ENCODE peak calls at places on chromosome 7, in seven cellular contexts. One of them, this sample, is unnamed.

GRCh38 chr7:47622946-47623640 is 41.2 kb upstream of the TNS3 start:
- DNase-seq in spleen: no peak
- DNase-seq in anterior cingulate cortex: no peak
- DNase-seq in fibroblast of mammary gland: peak
- DNase-seq in upper lobe of right lung: no peak
- DNase-seq in NCI-H774: no peak
- DNase-seq in BJ: peak
- DNase-seq in this sample: no peak

GRCh38 chr7:71746004-71746403 is 614.1 kb downstream of the GALNT17 start:
- DNase-seq in spleen: no peak
- DNase-seq in anterior cingulate cortex: no peak
- DNase-seq in fibroblast of mammary gland: no peak
- DNase-seq in upper lobe of right lung: no peak
- DNase-seq in NCI-H774: no peak
- DNase-seq in BJ: no peak
- DNase-seq in this sample: no peak

GRCh38 chr7:982511-983181 is at the start of gene CYP2W1:
- DNase-seq in spleen: no peak
- DNase-seq in anterior cingulate cortex: no peak
- DNase-seq in fibroblast of mammary gland: no peak
- DNase-seq in upper lobe of right lung: no peak
- DNase-seq in NCI-H774: no peak
- DNase-seq in BJ: no peak
- DNase-seq in this sample: no peak

GRCh38 chr7:98603010-98603777 is 13.9 kb upstream of the NPTX2 start:
- DNase-seq in spleen: no peak
- DNase-seq in anterior cingulate cortex: no peak
- DNase-seq in fibroblast of mammary gland: no peak
- DNase-seq in upper lobe of right lung: no peak
- DNase-seq in NCI-H774: no peak
- DNase-seq in BJ: no peak
- DNase-seq in this sample: no peak

GRCh38 chr7:104530243-104530642 is 201.8 kb downstream of the LHFPL3 start:
- DNase-seq in spleen: no peak
- DNase-seq in anterior cingulate cortex: no peak
- DNase-seq in fibroblast of mammary gland: no peak
- DNase-seq in upper lobe of right lung: no peak
- DNase-seq in NCI-H774: no peak
- DNase-seq in BJ: no peak
- DNase-seq in this sample: no peak

GRCh38 chr7:1174881-1175596 is 15.0 kb upstream of the ZFAND2A start:
- DNase-seq in spleen: no peak
- DNase-seq in anterior cingulate cortex: no peak
- DNase-seq in fibroblast of mammary gland: no peak
- DNase-seq in upper lobe of right lung: no peak
- DNase-seq in NCI-H774: no peak
- DNase-seq in BJ: no peak
- DNase-seq in this sample: no peak

GRCh38 chr7:88243345-88243909 is 23.6 kb upstream of the SRI start:
- DNase-seq in spleen: no peak
- DNase-seq in anterior cingulate cortex: no peak
- DNase-seq in fibroblast of mammary gland: peak
- DNase-seq in upper lobe of right lung: no peak
- DNase-seq in NCI-H774: peak
- DNase-seq in BJ: no peak
- DNase-seq in this sample: peak

GRCh38 chr7:149772236-149772820 is 1.1 kb downstream of the ZNF467 start:
- DNase-seq in spleen: peak
- DNase-seq in anterior cingulate cortex: no peak
- DNase-seq in fibroblast of mammary gland: no peak
- DNase-seq in upper lobe of right lung: peak
- DNase-seq in NCI-H774: no peak
- DNase-seq in BJ: no peak
- DNase-seq in this sample: no peak

GRCh38 chr7:73812996-73813395 is 17.8 kb upstream of the CLDN4 start:
- DNase-seq in spleen: no peak
- DNase-seq in anterior cingulate cortex: no peak
- DNase-seq in fibroblast of mammary gland: no peak
- DNase-seq in upper lobe of right lung: no peak
- DNase-seq in NCI-H774: no peak
- DNase-seq in BJ: no peak
- DNase-seq in this sample: no peak

GRCh38 chr7:36265720-36266119 is 112.7 kb downstream of the EEPD1 start:
- DNase-seq in spleen: no peak
- DNase-seq in anterior cingulate cortex: no peak
- DNase-seq in fibroblast of mammary gland: no peak
- DNase-seq in upper lobe of right lung: no peak
- DNase-seq in NCI-H774: no peak
- DNase-seq in BJ: no peak
- DNase-seq in this sample: no peak